ENCODE peak calls at places on chromosomes 2 and 18, in six cellular contexts. S is GM04504, F is choroid plexus epithelial cell, V is tibial artery, L is DND-41, P is NCI-H460. J is an unnamed sample.

GRCh38 chr2:150674283-150674682 is 186.8 kb upstream of the RND3 start:
- DNase-seq in S (no peak), V (no peak), P (no peak), L (no peak), F (no peak), J (no peak)

GRCh38 chr18:55839350-55839749 is 251.4 kb upstream of the TCF4 start:
- DNase-seq in L (no peak), P (no peak), F (peak; percentile 78), V (no peak), S (peak; percentile 57), J (peak; percentile 41)

GRCh38 chr2:239247401-239248245 is 153.2 kb downstream of the HDAC4 start:
- DNase-seq in P (peak; percentile 35), V (peak; percentile 41), S (no peak), F (no peak), L (no peak), J (no peak)

GRCh38 chr2:160491922-160492371 is 1.7 kb downstream of the RBMS1 start:
- DNase-seq in L (no peak), F (peak; percentile 71), V (no peak), S (no peak), P (no peak), J (peak; percentile 82)

GRCh38 chr18:58400337-58400885 is 228.5 kb downstream of the ALPK2 start:
- DNase-seq in P (no peak), V (peak; percentile 3), F (peak; percentile 53), L (no peak), S (peak; percentile 56), J (no peak)

GRCh38 chr2:23673830-23674679 is 252.9 kb downstream of the ATAD2B start:
- DNase-seq in P (peak; percentile 17), F (peak; percentile 18), V (no peak), S (no peak), L (peak; percentile 58), J (no peak)

GRCh38 chr2:17821535-17822451 is 5.5 kb downstream of the MSGN1 start:
- DNase-seq in L (no peak), P (no peak), F (peak; percentile 30), S (no peak), V (no peak), J (no peak)

GRCh38 chr2:133837441-133838090 is 269.3 kb upstream of the NCKAP5 start:
- DNase-seq in S (peak; percentile 54), P (no peak), F (no peak), V (no peak), L (no peak), J (peak; percentile 21)

GRCh38 chr2:152175012-152175367 is 573 bp downstream of the STAM2 start:
- DNase-seq in S (no peak), L (no peak), F (no peak), P (no peak), V (no peak), J (no peak)

GRCh38 chr2:222952204-222952603 is 91.4 kb downstream of the ACSL3 start:
- DNase-seq in F (no peak), S (no peak), P (no peak), V (no peak), L (no peak), J (no peak)

GRCh38 chr2:223643310-223643709 is 41.1 kb upstream of the SCG2 start:
- DNase-seq in S (no peak), P (peak; percentile 15), L (no peak), F (no peak), V (no peak), J (no peak)

GRCh38 chr2:9637330-9637729 is 6.5 kb upstream of the YWHAQ start:
- DNase-seq in V (no peak), L (no peak), F (peak; percentile 73), P (no peak), S (no peak), J (peak; percentile 76)

GRCh38 chr18:74040459-74041332 is 106.9 kb downstream of the FBXO15 start:
- DNase-seq in F (peak; percentile 52), V (no peak), S (peak; percentile 0), P (no peak), L (peak; percentile 55), J (no peak)

GRCh38 chr2:28915939-28916338 is 21.5 kb downstream of the WDR43 start:
- DNase-seq in S (no peak), P (no peak), F (peak; percentile 90), V (no peak), L (no peak), J (peak; percentile 82)

GRCh38 chr18:41600693-41601391 is 354.2 kb upstream of the PIK3C3 start:
- DNase-seq in L (no peak), P (no peak), S (no peak), F (no peak), V (no peak), J (no peak)

GRCh38 chr2:175003875-175004729 is 1.1 kb downstream of the CHN1 start:
- DNase-seq in F (peak; percentile 11), P (no peak), L (no peak), V (no peak), S (no peak), J (peak; percentile 16)

GRCh38 chr2:86223682-86224560 is 24.7 kb downstream of the MRPL35 start:
- DNase-seq in V (no peak), L (no peak), P (no peak), F (peak; percentile 35), S (no peak), J (peak; percentile 53)

GRCh38 chr18:62523631-62524442 is 1.0 kb downstream of the ZCCHC2 start:
- DNase-seq in S (no peak), V (peak; percentile 76), L (peak; percentile 60), P (no peak), F (peak; percentile 69), J (peak; percentile 58)

GRCh38 chr2:121004950-121005349 is 269.3 kb downstream of the GLI2 start:
- DNase-seq in P (no peak), F (no peak), V (no peak), L (no peak), S (no peak), J (no peak)

GRCh38 chr2:126244937-126245336 is 411.0 kb upstream of the GYPC start:
- DNase-seq in V (no peak), L (peak; percentile 25), S (no peak), P (peak; percentile 30), F (peak; percentile 5), J (peak; percentile 39)

GRCh38 chr2:26621469-26622199 is 19.5 kb downstream of the CIB4 start:
- DNase-seq in V (no peak), S (no peak), F (peak; percentile 26), L (no peak), P (no peak), J (no peak)

GRCh38 chr2:156908825-156909224 is 348.7 kb upstream of the GALNT5 start:
- DNase-seq in S (peak; percentile 25), F (peak; percentile 82), P (no peak), L (no peak), V (no peak), J (peak; percentile 49)

GRCh38 chr18:44823782-44824181 is 143.1 kb downstream of the SETBP1 start:
- DNase-seq in S (peak; percentile 37), F (peak; percentile 26), L (no peak), P (no peak), V (no peak), J (peak; percentile 49)

GRCh38 chr2:44100351-44100750 is 68.3 kb upstream of the PPM1B start:
- DNase-seq in V (peak; percentile 84), S (peak; percentile 98), L (no peak), F (peak; percentile 98), P (no peak), J (peak; percentile 96)

GRCh38 chr2:55550368-55551102 is 31.0 kb downstream of the CFAP36 start:
- DNase-seq in S (peak; percentile 41), F (peak; percentile 71), P (no peak), V (no peak), L (no peak), J (peak; percentile 88)

GRCh38 chr2:71782323-71782722 is 329.0 kb downstream of the DYSF start:
- DNase-seq in P (no peak), F (no peak), V (peak; percentile 40), L (no peak), S (no peak), J (no peak)

GRCh38 chr2:227479865-227480475 is 8.0 kb downstream of the AGFG1 start:
- DNase-seq in F (peak; percentile 83), L (no peak), P (peak; percentile 43), S (no peak), V (no peak), J (peak; percentile 79)

GRCh38 chr18:48002933-48003365 is 72.5 kb upstream of the SMAD2 start:
- DNase-seq in P (peak; percentile 98), F (peak; percentile 25), S (peak; percentile 13), V (peak; percentile 88), L (no peak), J (peak; percentile 59)

GRCh38 chr2:231682546-231683291 is 25.6 kb upstream of the PTMA start:
- DNase-seq in P (no peak), F (no peak), V (no peak), L (no peak), S (no peak), J (no peak)

GRCh38 chr2:886072-887022 is 64.3 kb upstream of the SNTG2 start:
- DNase-seq in L (peak; percentile 5), F (no peak), P (no peak), S (no peak), V (no peak), J (no peak)

GRCh38 chr2:100655936-100656534 is 93.2 kb downstream of the PDCL3 start:
- DNase-seq in P (no peak), F (no peak), S (no peak), V (no peak), L (no peak), J (no peak)

GRCh38 chr18:75280427-75281280 is 70.1 kb downstream of the TSHZ1 start:
- DNase-seq in V (no peak), S (no peak), F (no peak), P (no peak), L (no peak), J (no peak)

GRCh38 chr2:168169097-168169745 is 78.2 kb downstream of the STK39 start:
- DNase-seq in L (no peak), V (no peak), P (no peak), S (no peak), F (peak; percentile 51), J (peak; percentile 23)